ENCODE peak calls at places on chromosome 11, in eight cellular contexts. G is OCI-LY7, E is keratinocyte, Z is IMR-90, L is Peyer's patch, T is fibroblast of lung, Y is left ventricle myocardium inferior, O is transverse colon. S is an unnamed sample.
A peak's percentile ranks its signal among the peaks of the same experiment; 100 is the strongest.

GRCh38 chr11:75269896-75270295 is 29.3 kb downstream of the TPBGL start:
- DNase-seq in T (no peak), G (no peak), O (peak; percentile 2), Y (no peak), E (no peak), L (peak; percentile 24), Z (no peak), S (peak; percentile 10)

GRCh38 chr11:15038963-15039362 is 34.4 kb upstream of the CALCB start:
- DNase-seq in T (peak; percentile 2), L (no peak), G (peak; percentile 3), Z (peak; percentile 15), Y (no peak), O (no peak), E (no peak), S (no peak)

GRCh38 chr11:68408512-68408911 is 52.0 kb upstream of the PPP6R3 start:
- DNase-seq in T (no peak), Y (no peak), G (no peak), L (no peak), O (no peak), Z (no peak), E (no peak), S (no peak)

GRCh38 chr11:76702378-76703128 is 32.0 kb upstream of the LRRC32 start:
- DNase-seq in L (no peak), G (no peak), Z (peak; percentile 15), O (no peak), T (no peak), Y (no peak), E (no peak), S (no peak)

GRCh38 chr11:18111005-18111404 is 5.1 kb upstream of the SAAL1 start:
- DNase-seq in E (no peak), Z (no peak), Y (no peak), O (no peak), L (no peak), T (no peak), G (no peak), S (no peak)

GRCh38 chr11:132564120-132564519 is 968.2 kb downstream of the OPCML start:
- DNase-seq in G (no peak), T (no peak), O (no peak), L (no peak), Z (no peak), Y (no peak), E (no peak), S (no peak)

GRCh38 chr11:10118830-10119229 is 175.2 kb downstream of the SBF2 start:
- DNase-seq in T (no peak), Y (no peak), E (no peak), Z (no peak), L (no peak), G (no peak), O (no peak), S (no peak)

GRCh38 chr11:9716275-9717039 is 52.6 kb downstream of the SWAP70 start:
- DNase-seq in G (peak; percentile 78), T (peak; percentile 92), L (no peak), Y (no peak), E (no peak), O (no peak), Z (peak; percentile 83), S (no peak)

GRCh38 chr11:113587318-113587739 is 112.1 kb upstream of the DRD2 start:
- DNase-seq in T (peak; percentile 48), Y (no peak), O (no peak), L (no peak), E (no peak), G (no peak), Z (peak; percentile 4), S (no peak)

GRCh38 chr11:73528877-73529530 is 68.9 kb downstream of the FAM168A start:
- DNase-seq in Z (no peak), L (no peak), E (no peak), G (no peak), Y (no peak), O (no peak), T (no peak), S (no peak)

GRCh38 chr11:92211576-92212167 is 12.9 kb upstream of the FAT3 start:
- DNase-seq in O (no peak), T (peak; percentile 31), Z (peak; percentile 33), G (no peak), E (no peak), Y (no peak), L (no peak), S (peak; percentile 62)

GRCh38 chr11:12723410-12724297 is 49.4 kb downstream of the TEAD1 start:
- DNase-seq in G (no peak), Y (no peak), T (peak; percentile 70), E (peak; percentile 77), O (peak; percentile 18), Z (peak; percentile 45), L (no peak), S (no peak)

GRCh38 chr11:130798280-130798679 is 118.0 kb downstream of the SNX19 start:
- DNase-seq in E (peak; percentile 90), O (no peak), G (no peak), Y (no peak), L (no peak), Z (peak; percentile 98), T (peak; percentile 99), S (no peak)

GRCh38 chr11:32435152-32435480 is 223 bp downstream of the WT1 start:
- DNase-seq in L (no peak), E (no peak), Y (no peak), O (no peak), T (no peak), G (no peak), Z (no peak), S (peak; percentile 62)

GRCh38 chr11:32435947-32436750 is 810 bp upstream of the WT1 start:
- DNase-seq in L (no peak), G (no peak), O (no peak), T (no peak), E (no peak), Y (no peak), Z (no peak), S (peak; percentile 76)

GRCh38 chr11:32436751-32437405 is 1.5 kb upstream of the WT1 start:
- DNase-seq in E (no peak), Z (no peak), G (no peak), T (no peak), O (no peak), L (no peak), Y (no peak), S (no peak)

GRCh38 chr11:32434387-32435151 is 770 bp downstream of the WT1 start:
- DNase-seq in E (no peak), O (no peak), Y (no peak), T (no peak), Z (no peak), G (no peak), L (no peak), S (peak; percentile 79)

DNA sequence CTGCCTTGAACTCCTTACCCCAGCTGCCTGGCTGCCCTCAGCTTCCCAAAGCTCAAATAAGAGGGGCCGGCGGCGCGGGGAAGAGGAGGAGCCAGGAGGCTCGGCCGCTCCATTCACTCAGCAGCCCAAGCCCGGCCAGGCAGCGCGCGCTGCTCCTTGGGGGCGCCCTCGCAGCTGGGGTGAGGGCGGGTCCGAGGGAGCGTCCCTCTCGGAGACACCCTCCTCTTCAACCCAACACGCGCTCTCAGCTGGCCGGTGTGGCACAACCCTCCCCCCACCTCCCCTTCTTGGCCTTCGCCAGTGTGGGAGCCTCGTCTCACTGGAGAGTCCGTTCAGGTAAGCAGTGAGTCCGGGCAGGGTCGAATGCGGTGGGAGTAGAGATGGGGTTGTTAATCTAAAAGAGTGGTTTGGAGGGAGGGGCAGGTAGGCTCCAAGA is at the start of gene WT1:
- DNase-seq in L (no peak), Y (peak; percentile 66), Z (no peak), G (no peak), T (no peak), O (no peak), E (no peak), S (peak; percentile 89)
- H3K4me3 ChIP-seq in L (no peak within 1 kb of the TSS), Y (peak within 1 kb of the TSS; percentile 72), Z (no peak within 1 kb of the TSS), G (no peak within 1 kb of the TSS), T (no peak within 1 kb of the TSS), O (peak within 1 kb of the TSS; percentile 37), E (no peak within 1 kb of the TSS), S (peak within 1 kb of the TSS; percentile 52)

DNA sequence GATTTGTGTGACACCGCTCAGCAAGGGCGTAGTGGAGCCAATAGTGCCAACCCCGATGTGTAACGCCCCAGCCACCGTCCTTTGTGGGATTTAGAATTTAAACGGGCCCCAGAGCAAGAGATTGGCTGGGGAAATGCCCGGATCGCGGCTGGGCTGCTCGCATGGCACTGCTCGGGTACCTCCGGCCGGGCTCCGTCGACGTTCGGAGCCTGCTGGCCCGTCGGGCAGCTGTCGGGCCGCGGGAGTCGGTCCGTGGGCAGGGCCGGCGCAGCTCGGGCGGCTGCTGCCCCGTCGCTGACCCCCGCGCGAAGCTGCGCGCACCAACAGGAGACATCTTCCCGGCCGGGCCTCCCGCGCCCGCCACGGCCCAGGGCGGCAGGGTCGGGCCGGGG is 1.4 kb upstream of the KDM2A start:
- DNase-seq in G (no peak), E (no peak), Y (peak; percentile 38), L (peak; percentile 57), T (no peak), O (peak; percentile 30), Z (no peak), S (peak; percentile 79)
- H3K27ac ChIP-seq in G (no peak overlapping the region), E (no peak overlapping the region), Y (peak overlapping the region; percentile 98), L (peak overlapping the region; percentile 98), T (no peak overlapping the region), O (peak overlapping the region; percentile 100), Z (no peak overlapping the region), S (peak overlapping the region; percentile 100)

DNA sequence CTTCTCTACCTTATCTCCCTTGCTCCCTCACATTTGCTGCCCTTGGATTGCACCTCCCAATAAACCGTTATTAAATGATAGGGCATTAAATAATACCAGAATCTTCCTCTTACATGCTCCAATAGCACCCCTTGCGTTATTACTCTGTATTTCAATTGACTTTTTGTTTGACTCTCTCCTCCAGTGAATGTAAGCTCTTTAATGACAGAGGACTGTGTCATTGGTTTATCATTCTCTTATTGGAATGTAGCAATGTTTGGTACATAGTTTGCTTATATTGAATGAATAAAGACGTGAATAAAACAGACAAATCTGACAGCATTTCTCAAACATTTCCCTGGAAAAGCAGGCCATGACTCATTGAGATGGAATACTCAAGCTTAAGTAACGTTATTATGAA is 8.7 kb upstream of the MPEG1 start:
- DNase-seq in E (no peak), O (no peak), T (peak; percentile 25), Y (no peak), L (no peak), Z (peak; percentile 95), G (peak; percentile 30), S (no peak)
- H3K4me1 ChIP-seq in E (peaks cover 24% of the 10 kb centered on the region), O (no peaks in the 10 kb centered on the region), T (peaks cover 21% of the 10 kb centered on the region), Y (peaks cover 34% of the 10 kb centered on the region), L (no peaks in the 10 kb centered on the region), Z (peaks cover 29% of the 10 kb centered on the region), G (peaks cover 17% of the 10 kb centered on the region), S (peaks cover 7% of the 10 kb centered on the region)

GRCh38 chr11:116931206-116931953 is 94.0 kb upstream of the APOA1 start:
- DNase-seq in Z (peak; percentile 53), Y (no peak), E (peak; percentile 13), G (peak; percentile 55), O (no peak), L (no peak), T (peak; percentile 53), S (no peak)

GRCh38 chr11:116930177-116930576 is 92.8 kb upstream of the APOA1 start:
- DNase-seq in E (no peak), G (peak; percentile 78), T (peak; percentile 48), O (peak; percentile 33), Z (peak; percentile 40), L (peak; percentile 75), Y (no peak), S (peak; percentile 24)

GRCh38 chr11:116929393-116930090 is 92.1 kb upstream of the APOA1 start:
- DNase-seq in E (no peak), Y (no peak), O (no peak), G (no peak), Z (peak; percentile 19), T (peak; percentile 46), L (no peak), S (no peak)

GRCh38 chr11:116932182-116932581 is 94.8 kb upstream of the APOA1 start:
- DNase-seq in E (no peak), L (no peak), Z (no peak), G (peak; percentile 25), Y (no peak), T (no peak), O (no peak), S (no peak)

GRCh38 chr11:116930586-116930985 is 93.2 kb upstream of the APOA1 start:
- DNase-seq in G (peak; percentile 48), E (no peak), O (no peak), L (no peak), T (no peak), Z (no peak), Y (no peak), S (no peak)
- H3K4me3 ChIP-seq in G (peak overlapping the region; percentile 60), E (no peak overlapping the region), O (peak overlapping the region; percentile 17), L (peak overlapping the region; percentile 21), T (no peak overlapping the region), Z (no peak overlapping the region), Y (peak overlapping the region; percentile 47), S (peak overlapping the region; percentile 18)